ENCODE peak calls at places on chromosome 13, in eight cellular contexts. One of them, this sample, is unnamed.

GRCh38 chr13:107765724-107766436 is 449.5 kb downstream of the LIG4 start:
- DNase-seq in Ammon's horn: no peak
- DNase-seq in left ventricle myocardium inferior: no peak
- DNase-seq in choroid plexus epithelial cell: peak
- DNase-seq in iPS DF 6.9: no peak
- DNase-seq in AG09319: no peak
- DNase-seq in GM12865: no peak
- DNase-seq in stimulated activated naive CD8-positive, alpha-beta T cell treated with anti-CD3 and anti-CD28 coated beads, Interleukin-15, Interleukin-2, amounts not matched to agents 100 U/mL and 50 U/mL, for 24 hours: no peak
- DNase-seq in this sample: no peak

GRCh38 chr13:75761373-75761772 is 125.2 kb downstream of the LMO7 start:
- DNase-seq in Ammon's horn: no peak
- DNase-seq in AG09319: no peak
- DNase-seq in GM12865: peak
- DNase-seq in stimulated activated naive CD8-positive, alpha-beta T cell treated with anti-CD3 and anti-CD28 coated beads, Interleukin-15, Interleukin-2, amounts not matched to agents 100 U/mL and 50 U/mL, for 24 hours: peak
- DNase-seq in choroid plexus epithelial cell: peak
- DNase-seq in iPS DF 6.9: no peak
- DNase-seq in left ventricle myocardium inferior: no peak
- DNase-seq in this sample: no peak

GRCh38 chr13:53743906-53744305 is 715.3 kb downstream of the OLFM4 start:
- DNase-seq in iPS DF 6.9: no peak
- DNase-seq in Ammon's horn: no peak
- DNase-seq in left ventricle myocardium inferior: no peak
- DNase-seq in choroid plexus epithelial cell: no peak
- DNase-seq in stimulated activated naive CD8-positive, alpha-beta T cell treated with anti-CD3 and anti-CD28 coated beads, Interleukin-15, Interleukin-2, amounts not matched to agents 100 U/mL and 50 U/mL, for 24 hours: no peak
- DNase-seq in GM12865: no peak
- DNase-seq in AG09319: no peak
- DNase-seq in this sample: no peak

GRCh38 chr13:49371943-49372636 is 71.8 kb downstream of the CAB39L start:
- DNase-seq in choroid plexus epithelial cell: peak
- DNase-seq in iPS DF 6.9: no peak
- DNase-seq in GM12865: peak
- DNase-seq in Ammon's horn: no peak
- DNase-seq in AG09319: no peak
- DNase-seq in left ventricle myocardium inferior: no peak
- DNase-seq in stimulated activated naive CD8-positive, alpha-beta T cell treated with anti-CD3 and anti-CD28 coated beads, Interleukin-15, Interleukin-2, amounts not matched to agents 100 U/mL and 50 U/mL, for 24 hours: no peak
- DNase-seq in this sample: no peak

GRCh38 chr13:73174521-73175010 is 115.8 kb downstream of the KLF5 start:
- DNase-seq in iPS DF 6.9: no peak
- DNase-seq in choroid plexus epithelial cell: no peak
- DNase-seq in stimulated activated naive CD8-positive, alpha-beta T cell treated with anti-CD3 and anti-CD28 coated beads, Interleukin-15, Interleukin-2, amounts not matched to agents 100 U/mL and 50 U/mL, for 24 hours: no peak
- DNase-seq in GM12865: no peak
- DNase-seq in AG09319: no peak
- DNase-seq in left ventricle myocardium inferior: no peak
- DNase-seq in Ammon's horn: no peak
- DNase-seq in this sample: no peak

GRCh38 chr13:74074723-74075122 is 59.5 kb downstream of the KLF12 start:
- DNase-seq in left ventricle myocardium inferior: no peak
- DNase-seq in stimulated activated naive CD8-positive, alpha-beta T cell treated with anti-CD3 and anti-CD28 coated beads, Interleukin-15, Interleukin-2, amounts not matched to agents 100 U/mL and 50 U/mL, for 24 hours: no peak
- DNase-seq in choroid plexus epithelial cell: peak
- DNase-seq in AG09319: no peak
- DNase-seq in iPS DF 6.9: no peak
- DNase-seq in Ammon's horn: no peak
- DNase-seq in GM12865: no peak
- DNase-seq in this sample: no peak

GRCh38 chr13:51269039-51269438 is 46.8 kb downstream of the FAM124A start:
- DNase-seq in AG09319: no peak
- DNase-seq in GM12865: no peak
- DNase-seq in iPS DF 6.9: no peak
- DNase-seq in left ventricle myocardium inferior: no peak
- DNase-seq in choroid plexus epithelial cell: peak
- DNase-seq in stimulated activated naive CD8-positive, alpha-beta T cell treated with anti-CD3 and anti-CD28 coated beads, Interleukin-15, Interleukin-2, amounts not matched to agents 100 U/mL and 50 U/mL, for 24 hours: no peak
- DNase-seq in Ammon's horn: no peak
- DNase-seq in this sample: no peak

GRCh38 chr13:110108348-110109139 is 198.4 kb downstream of the COL4A1 start:
- DNase-seq in choroid plexus epithelial cell: peak
- DNase-seq in AG09319: peak
- DNase-seq in left ventricle myocardium inferior: peak
- DNase-seq in stimulated activated naive CD8-positive, alpha-beta T cell treated with anti-CD3 and anti-CD28 coated beads, Interleukin-15, Interleukin-2, amounts not matched to agents 100 U/mL and 50 U/mL, for 24 hours: no peak
- DNase-seq in Ammon's horn: peak
- DNase-seq in GM12865: peak
- DNase-seq in iPS DF 6.9: no peak
- DNase-seq in this sample: peak

GRCh38 chr13:93169980-93170379 is 56.6 kb upstream of the GPC6 start:
- DNase-seq in left ventricle myocardium inferior: no peak
- DNase-seq in AG09319: no peak
- DNase-seq in iPS DF 6.9: no peak
- DNase-seq in Ammon's horn: no peak
- DNase-seq in choroid plexus epithelial cell: peak
- DNase-seq in stimulated activated naive CD8-positive, alpha-beta T cell treated with anti-CD3 and anti-CD28 coated beads, Interleukin-15, Interleukin-2, amounts not matched to agents 100 U/mL and 50 U/mL, for 24 hours: no peak
- DNase-seq in GM12865: no peak
- DNase-seq in this sample: no peak

GRCh38 chr13:50456111-50456510 is 387.4 kb downstream of the DLEU7 start:
- DNase-seq in left ventricle myocardium inferior: no peak
- DNase-seq in stimulated activated naive CD8-positive, alpha-beta T cell treated with anti-CD3 and anti-CD28 coated beads, Interleukin-15, Interleukin-2, amounts not matched to agents 100 U/mL and 50 U/mL, for 24 hours: no peak
- DNase-seq in GM12865: no peak
- DNase-seq in choroid plexus epithelial cell: no peak
- DNase-seq in Ammon's horn: no peak
- DNase-seq in AG09319: no peak
- DNase-seq in iPS DF 6.9: no peak
- DNase-seq in this sample: no peak

GRCh38 chr13:53285896-53286430 is 257.4 kb downstream of the OLFM4 start:
- DNase-seq in stimulated activated naive CD8-positive, alpha-beta T cell treated with anti-CD3 and anti-CD28 coated beads, Interleukin-15, Interleukin-2, amounts not matched to agents 100 U/mL and 50 U/mL, for 24 hours: no peak
- DNase-seq in choroid plexus epithelial cell: no peak
- DNase-seq in Ammon's horn: no peak
- DNase-seq in GM12865: no peak
- DNase-seq in left ventricle myocardium inferior: no peak
- DNase-seq in iPS DF 6.9: no peak
- DNase-seq in AG09319: no peak
- DNase-seq in this sample: no peak

GRCh38 chr13:54637377-54637776 is 1608.8 kb downstream of the OLFM4 start:
- DNase-seq in iPS DF 6.9: peak
- DNase-seq in stimulated activated naive CD8-positive, alpha-beta T cell treated with anti-CD3 and anti-CD28 coated beads, Interleukin-15, Interleukin-2, amounts not matched to agents 100 U/mL and 50 U/mL, for 24 hours: no peak
- DNase-seq in choroid plexus epithelial cell: peak
- DNase-seq in left ventricle myocardium inferior: no peak
- DNase-seq in AG09319: no peak
- DNase-seq in Ammon's horn: no peak
- DNase-seq in GM12865: no peak
- DNase-seq in this sample: no peak

GRCh38 chr13:29999492-30000372 is 149.3 kb upstream of the UBL3 start:
- DNase-seq in choroid plexus epithelial cell: no peak
- DNase-seq in GM12865: no peak
- DNase-seq in stimulated activated naive CD8-positive, alpha-beta T cell treated with anti-CD3 and anti-CD28 coated beads, Interleukin-15, Interleukin-2, amounts not matched to agents 100 U/mL and 50 U/mL, for 24 hours: no peak
- DNase-seq in AG09319: no peak
- DNase-seq in iPS DF 6.9: no peak
- DNase-seq in Ammon's horn: no peak
- DNase-seq in left ventricle myocardium inferior: no peak
- DNase-seq in this sample: no peak

GRCh38 chr13:50518791-50519201 is 324.7 kb downstream of the DLEU7 start:
- DNase-seq in left ventricle myocardium inferior: no peak
- DNase-seq in choroid plexus epithelial cell: no peak
- DNase-seq in GM12865: no peak
- DNase-seq in AG09319: no peak
- DNase-seq in stimulated activated naive CD8-positive, alpha-beta T cell treated with anti-CD3 and anti-CD28 coated beads, Interleukin-15, Interleukin-2, amounts not matched to agents 100 U/mL and 50 U/mL, for 24 hours: no peak
- DNase-seq in Ammon's horn: peak
- DNase-seq in iPS DF 6.9: no peak
- DNase-seq in this sample: no peak

GRCh38 chr13:103703246-103703645 is 637.0 kb upstream of the SLC10A2 start:
- DNase-seq in stimulated activated naive CD8-positive, alpha-beta T cell treated with anti-CD3 and anti-CD28 coated beads, Interleukin-15, Interleukin-2, amounts not matched to agents 100 U/mL and 50 U/mL, for 24 hours: no peak
- DNase-seq in iPS DF 6.9: no peak
- DNase-seq in Ammon's horn: no peak
- DNase-seq in choroid plexus epithelial cell: no peak
- DNase-seq in left ventricle myocardium inferior: no peak
- DNase-seq in GM12865: no peak
- DNase-seq in AG09319: no peak
- DNase-seq in this sample: no peak

GRCh38 chr13:105920375-105920774 is 615.1 kb downstream of the EFNB2 start:
- DNase-seq in iPS DF 6.9: no peak
- DNase-seq in AG09319: no peak
- DNase-seq in choroid plexus epithelial cell: peak
- DNase-seq in left ventricle myocardium inferior: no peak
- DNase-seq in GM12865: no peak
- DNase-seq in Ammon's horn: no peak
- DNase-seq in stimulated activated naive CD8-positive, alpha-beta T cell treated with anti-CD3 and anti-CD28 coated beads, Interleukin-15, Interleukin-2, amounts not matched to agents 100 U/mL and 50 U/mL, for 24 hours: no peak
- DNase-seq in this sample: no peak

GRCh38 chr13:45861352-45861751 is 9.8 kb upstream of the SIAH3 start:
- DNase-seq in stimulated activated naive CD8-positive, alpha-beta T cell treated with anti-CD3 and anti-CD28 coated beads, Interleukin-15, Interleukin-2, amounts not matched to agents 100 U/mL and 50 U/mL, for 24 hours: no peak
- DNase-seq in AG09319: no peak
- DNase-seq in GM12865: no peak
- DNase-seq in choroid plexus epithelial cell: peak
- DNase-seq in iPS DF 6.9: no peak
- DNase-seq in left ventricle myocardium inferior: no peak
- DNase-seq in Ammon's horn: no peak
- DNase-seq in this sample: no peak

GRCh38 chr13:99124695-99125334 is 75.8 kb upstream of the UBAC2 start:
- DNase-seq in iPS DF 6.9: no peak
- DNase-seq in Ammon's horn: no peak
- DNase-seq in AG09319: peak
- DNase-seq in choroid plexus epithelial cell: peak
- DNase-seq in left ventricle myocardium inferior: no peak
- DNase-seq in stimulated activated naive CD8-positive, alpha-beta T cell treated with anti-CD3 and anti-CD28 coated beads, Interleukin-15, Interleukin-2, amounts not matched to agents 100 U/mL and 50 U/mL, for 24 hours: no peak
- DNase-seq in GM12865: peak
- DNase-seq in this sample: no peak

GRCh38 chr13:39311619-39312018 is 273.4 kb downstream of the NHLRC3 start:
- DNase-seq in stimulated activated naive CD8-positive, alpha-beta T cell treated with anti-CD3 and anti-CD28 coated beads, Interleukin-15, Interleukin-2, amounts not matched to agents 100 U/mL and 50 U/mL, for 24 hours: no peak
- DNase-seq in choroid plexus epithelial cell: peak
- DNase-seq in left ventricle myocardium inferior: peak
- DNase-seq in iPS DF 6.9: no peak
- DNase-seq in GM12865: no peak
- DNase-seq in Ammon's horn: no peak
- DNase-seq in AG09319: no peak
- DNase-seq in this sample: no peak

GRCh38 chr13:112754281-112755025 is 64.6 kb downstream of the ATP11A start:
- DNase-seq in AG09319: no peak
- DNase-seq in iPS DF 6.9: no peak
- DNase-seq in choroid plexus epithelial cell: no peak
- DNase-seq in Ammon's horn: no peak
- DNase-seq in GM12865: no peak
- DNase-seq in stimulated activated naive CD8-positive, alpha-beta T cell treated with anti-CD3 and anti-CD28 coated beads, Interleukin-15, Interleukin-2, amounts not matched to agents 100 U/mL and 50 U/mL, for 24 hours: no peak
- DNase-seq in left ventricle myocardium inferior: no peak
- DNase-seq in this sample: no peak

GRCh38 chr13:23851106-23851505 is 38.1 kb downstream of the MIPEP start:
- DNase-seq in GM12865: no peak
- DNase-seq in Ammon's horn: no peak
- DNase-seq in choroid plexus epithelial cell: peak
- DNase-seq in stimulated activated naive CD8-positive, alpha-beta T cell treated with anti-CD3 and anti-CD28 coated beads, Interleukin-15, Interleukin-2, amounts not matched to agents 100 U/mL and 50 U/mL, for 24 hours: no peak
- DNase-seq in iPS DF 6.9: no peak
- DNase-seq in left ventricle myocardium inferior: no peak
- DNase-seq in AG09319: no peak
- DNase-seq in this sample: no peak

GRCh38 chr13:60267498-60268202 is 103.9 kb upstream of the DIAPH3 start:
- DNase-seq in left ventricle myocardium inferior: no peak
- DNase-seq in GM12865: no peak
- DNase-seq in Ammon's horn: no peak
- DNase-seq in AG09319: no peak
- DNase-seq in iPS DF 6.9: peak
- DNase-seq in stimulated activated naive CD8-positive, alpha-beta T cell treated with anti-CD3 and anti-CD28 coated beads, Interleukin-15, Interleukin-2, amounts not matched to agents 100 U/mL and 50 U/mL, for 24 hours: peak
- DNase-seq in choroid plexus epithelial cell: peak
- DNase-seq in this sample: peak

GRCh38 chr13:50616101-50616500 is 227.4 kb downstream of the DLEU7 start:
- DNase-seq in iPS DF 6.9: no peak
- DNase-seq in Ammon's horn: no peak
- DNase-seq in left ventricle myocardium inferior: no peak
- DNase-seq in stimulated activated naive CD8-positive, alpha-beta T cell treated with anti-CD3 and anti-CD28 coated beads, Interleukin-15, Interleukin-2, amounts not matched to agents 100 U/mL and 50 U/mL, for 24 hours: no peak
- DNase-seq in GM12865: no peak
- DNase-seq in AG09319: no peak
- DNase-seq in choroid plexus epithelial cell: peak
- DNase-seq in this sample: no peak

GRCh38 chr13:47959468-47960088 is 41.5 kb downstream of the SUCLA2 start:
- DNase-seq in stimulated activated naive CD8-positive, alpha-beta T cell treated with anti-CD3 and anti-CD28 coated beads, Interleukin-15, Interleukin-2, amounts not matched to agents 100 U/mL and 50 U/mL, for 24 hours: no peak
- DNase-seq in AG09319: no peak
- DNase-seq in iPS DF 6.9: no peak
- DNase-seq in choroid plexus epithelial cell: no peak
- DNase-seq in GM12865: no peak
- DNase-seq in left ventricle myocardium inferior: no peak
- DNase-seq in Ammon's horn: no peak
- DNase-seq in this sample: no peak

GRCh38 chr13:114033541-114034315 is 59.9 kb upstream of the C13orf46 start:
- DNase-seq in left ventricle myocardium inferior: no peak
- DNase-seq in GM12865: no peak
- DNase-seq in AG09319: no peak
- DNase-seq in choroid plexus epithelial cell: no peak
- DNase-seq in Ammon's horn: no peak
- DNase-seq in stimulated activated naive CD8-positive, alpha-beta T cell treated with anti-CD3 and anti-CD28 coated beads, Interleukin-15, Interleukin-2, amounts not matched to agents 100 U/mL and 50 U/mL, for 24 hours: no peak
- DNase-seq in iPS DF 6.9: no peak
- DNase-seq in this sample: no peak

GRCh38 chr13:47933688-47934011 is 67.4 kb downstream of the SUCLA2 start:
- DNase-seq in GM12865: no peak
- DNase-seq in stimulated activated naive CD8-positive, alpha-beta T cell treated with anti-CD3 and anti-CD28 coated beads, Interleukin-15, Interleukin-2, amounts not matched to agents 100 U/mL and 50 U/mL, for 24 hours: no peak
- DNase-seq in AG09319: no peak
- DNase-seq in left ventricle myocardium inferior: no peak
- DNase-seq in Ammon's horn: no peak
- DNase-seq in choroid plexus epithelial cell: peak
- DNase-seq in iPS DF 6.9: no peak
- DNase-seq in this sample: no peak

GRCh38 chr13:87089391-87089790 is 581.8 kb upstream of the SLITRK5 start:
- DNase-seq in left ventricle myocardium inferior: no peak
- DNase-seq in stimulated activated naive CD8-positive, alpha-beta T cell treated with anti-CD3 and anti-CD28 coated beads, Interleukin-15, Interleukin-2, amounts not matched to agents 100 U/mL and 50 U/mL, for 24 hours: no peak
- DNase-seq in GM12865: no peak
- DNase-seq in AG09319: peak
- DNase-seq in iPS DF 6.9: no peak
- DNase-seq in Ammon's horn: no peak
- DNase-seq in choroid plexus epithelial cell: peak
- DNase-seq in this sample: no peak

GRCh38 chr13:99360696-99361095 is 53.5 kb upstream of the GPR183 start:
- DNase-seq in left ventricle myocardium inferior: no peak
- DNase-seq in GM12865: no peak
- DNase-seq in stimulated activated naive CD8-positive, alpha-beta T cell treated with anti-CD3 and anti-CD28 coated beads, Interleukin-15, Interleukin-2, amounts not matched to agents 100 U/mL and 50 U/mL, for 24 hours: no peak
- DNase-seq in Ammon's horn: no peak
- DNase-seq in AG09319: no peak
- DNase-seq in choroid plexus epithelial cell: no peak
- DNase-seq in iPS DF 6.9: no peak
- DNase-seq in this sample: no peak

This sample was measured in pancreas.